ENCODE peak calls at places on chromosomes 12 and 14, in four cellular contexts. C is transverse colon, L is HL-60, N is vagina. Q is an unnamed sample.

GRCh38 chr12:114355389-114356088 is 50.4 kb downstream of the TBX5 start:
- DNase-seq in C (no peak), L (peak; percentile 13), N (no peak), Q (peak; percentile 19)

GRCh38 chr14:57871487-57872080 is 5.7 kb upstream of the SLC35F4 start:
- DNase-seq in N (no peak), C (no peak), L (peak; percentile 25), Q (peak; percentile 28)

GRCh38 chr12:6769003-6769389 is 2.8 kb downstream of the PTMS start:
- DNase-seq in C (peak; percentile 58), L (no peak), N (no peak), Q (peak; percentile 81)

GRCh38 chr12:124813782-124814181 is 49.9 kb downstream of the SCARB1 start:
- DNase-seq in C (no peak), N (no peak), L (no peak), Q (no peak)

GRCh38 chr12:94988471-94988870 is 15.0 kb downstream of the NDUFA12 start:
- DNase-seq in C (no peak), N (no peak), L (no peak), Q (no peak)

GRCh38 chr12:45434094-45434493 is 218.2 kb downstream of the ANO6 start:
- DNase-seq in L (no peak), N (no peak), C (no peak), Q (no peak)

GRCh38 chr14:85533821-85534271 is 3.9 kb downstream of the FLRT2 start:
- DNase-seq in C (no peak), N (no peak), L (no peak), Q (no peak)

GRCh38 chr12:54413284-54414190 is 5.5 kb downstream of the ITGA5 start:
- DNase-seq in C (peak; percentile 55), L (peak; percentile 94), N (no peak), Q (no peak)

GRCh38 chr12:68899251-68899771 is 33.7 kb downstream of the CPM start:
- DNase-seq in N (no peak), C (peak; percentile 75), L (no peak), Q (no peak)

GRCh38 chr12:46557539-46558373 is 185.2 kb upstream of the SLC38A2 start:
- DNase-seq in C (no peak), L (no peak), N (no peak), Q (no peak)

GRCh38 chr12:52585951-52586350 is 12.3 kb upstream of the KRT74 start:
- DNase-seq in N (no peak), C (no peak), L (no peak), Q (no peak)

GRCh38 chr14:78491015-78491414 is 320.8 kb downstream of the NRXN3 start:
- DNase-seq in L (no peak), N (no peak), C (no peak), Q (no peak)

DNA sequence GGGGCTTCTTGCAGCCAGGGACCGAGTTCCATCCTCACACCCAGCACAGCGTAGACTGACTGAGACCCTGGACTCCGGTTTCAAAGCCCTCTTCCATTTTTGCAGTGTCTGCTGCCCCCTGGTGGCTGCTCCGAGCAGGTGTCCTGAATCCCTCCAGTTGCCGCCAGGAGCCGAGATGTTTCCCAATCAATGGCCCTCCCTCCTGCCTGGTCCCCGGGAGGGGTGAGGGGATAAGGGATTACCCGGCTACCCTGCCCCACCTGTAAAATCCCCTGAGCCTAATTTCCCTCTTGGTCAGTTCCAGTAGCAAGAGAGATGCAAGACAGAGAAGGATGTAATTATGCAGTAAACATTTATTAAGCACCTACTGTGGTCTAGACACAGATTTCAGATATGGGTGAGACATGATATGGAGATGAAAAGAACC is 55.0 kb downstream of the PHETA1 start:
- DNase-seq in L (peak; percentile 74), N (no peak), C (peak; percentile 66), Q (peak; percentile 93)
- TF ChIP-seq POLR2AphosphoS5 in L (no peak), N (no peak), C (no peak), Q (no peak)

GRCh38 chr14:71933026-71933587 is 878 bp downstream of the RGS6 start:
- DNase-seq in L (no peak), N (no peak), C (no peak), Q (no peak)

GRCh38 chr14:71931492-71932228 is 569 bp upstream of the RGS6 start:
- DNase-seq in L (no peak), C (no peak), N (no peak), Q (peak; percentile 16)

GRCh38 chr14:71932229-71932951 is at the start of gene RGS6:
- DNase-seq in N (no peak), L (no peak), C (peak; percentile 12), Q (peak; percentile 52)
- TF ChIP-seq POLR2AphosphoS5 in N (no peak), L (no peak), C (no peak), Q (no peak)

DNA sequence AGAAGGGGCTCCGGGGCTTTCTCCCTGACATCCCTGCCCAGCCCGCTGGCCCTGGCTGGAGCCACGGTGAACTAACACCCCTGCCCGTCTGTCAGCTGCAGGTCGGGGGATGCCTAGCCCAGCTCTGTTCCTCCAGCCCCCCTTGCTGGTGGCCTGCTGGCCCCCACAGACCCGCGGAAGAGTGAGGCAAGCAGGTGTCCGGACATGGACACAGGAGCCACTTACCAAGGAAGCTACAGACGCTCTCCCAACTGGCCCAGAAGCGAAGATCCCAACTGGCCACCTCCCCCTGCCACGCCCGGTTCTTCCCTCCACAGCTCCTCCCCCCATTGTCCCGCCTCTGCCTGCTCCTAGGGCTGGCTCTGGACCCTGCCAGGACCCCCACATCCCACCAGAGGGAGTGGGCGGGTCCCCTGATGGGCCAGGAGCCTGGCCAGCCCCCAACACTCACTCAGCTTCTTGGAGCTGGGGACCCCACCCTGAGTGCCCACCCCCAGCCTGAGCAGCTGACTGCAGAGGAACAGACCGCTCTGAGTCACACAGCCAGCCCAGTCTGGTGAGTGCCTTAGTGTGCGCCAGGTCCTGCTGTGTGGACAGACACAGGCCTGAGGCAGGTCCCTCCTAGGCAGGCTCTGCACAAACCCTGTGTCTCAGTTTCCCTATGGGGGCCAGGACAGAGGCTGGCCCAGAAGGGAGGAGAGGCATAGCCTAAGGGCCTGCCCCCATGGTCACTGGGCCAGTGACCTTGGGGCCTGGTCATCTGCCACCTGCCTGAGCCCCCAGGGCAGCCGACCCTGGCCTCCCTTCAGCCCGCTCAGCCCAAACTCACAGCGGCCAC is 7.7 kb downstream of the AHNAK2 start:
- DNase-seq in C (peak; percentile 64), L (no peak), N (peak; percentile 98), Q (no peak)
- TF ChIP-seq POLR2AphosphoS5 in C (peak; percentile 65), L (no peak), N (peak; percentile 92), Q (peak; percentile 41)

GRCh38 chr14:22598896-22599244 is 770 bp downstream of the ABHD4 start:
- DNase-seq in N (no peak), L (no peak), C (peak; percentile 60), Q (no peak)
- TF ChIP-seq POLR2AphosphoS5 in N (peak; percentile 73), L (no peak), C (no peak), Q (no peak)

GRCh38 chr14:75549169-75549568 is 26.9 kb downstream of the BATF start:
- DNase-seq in N (no peak), L (no peak), C (no peak), Q (no peak)
- TF ChIP-seq POLR2AphosphoS5 in N (no peak), L (no peak), C (no peak), Q (no peak)

DNA sequence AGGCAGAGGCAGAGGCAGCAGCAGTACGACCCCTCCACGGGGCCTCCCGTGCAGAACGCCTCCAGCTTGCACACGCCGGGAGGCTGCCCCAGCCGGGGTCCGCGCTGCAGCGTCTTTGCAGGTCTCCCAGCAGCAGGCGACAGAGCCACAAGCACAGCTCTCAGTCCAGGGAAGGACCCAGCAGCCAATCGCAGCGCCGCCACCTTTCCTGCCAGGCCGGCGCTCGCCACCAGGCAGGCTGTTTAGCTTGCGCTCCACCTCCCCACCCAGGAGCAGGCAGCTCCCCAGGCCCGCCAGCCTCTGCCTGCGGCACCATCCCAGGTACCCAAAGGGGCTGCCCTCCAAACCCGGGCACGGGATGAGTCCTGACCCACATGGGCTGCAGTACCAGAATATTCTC is 25.2 kb downstream of the DDX51 start:
- DNase-seq in L (no peak), C (no peak), N (no peak), Q (no peak)
- TF ChIP-seq POLR2AphosphoS5 in L (no peak), C (no peak), N (no peak), Q (no peak)